ENCODE peak calls at places on chromosomes 4 and X, in five cellular contexts. D, B, C, J and E are unnamed samples.

GRCh38 chrX:27439771-27440170 is 23.4 kb downstream of the PPP4R3C start:
- ATAC-seq in D (no peak), B (no peak), C (no peak), J (no peak), E (no peak)

GRCh38 chr4:22179124-22179874 is 230.7 kb upstream of the KCNIP4 start:
- ATAC-seq in D (no peak), C (no peak), J (no peak), B (no peak), E (no peak)

GRCh38 chrX:120660638-120661037 is 30.8 kb upstream of the C1GALT1C1 start:
- ATAC-seq in D (no peak), B (no peak), C (no peak), J (no peak), E (no peak)

GRCh38 chr4:11079171-11079570 is 349.5 kb downstream of the HS3ST1 start:
- ATAC-seq in D (no peak), C (no peak), J (no peak), B (no peak), E (peak; percentile 62)

GRCh38 chr4:103802766-103803165 is 83.0 kb upstream of the TACR3 start:
- ATAC-seq in C (no peak), B (peak; percentile 37), J (no peak), D (no peak), E (no peak)

GRCh38 chrX:41001327-41001726 is 83.9 kb upstream of the USP9X start:
- ATAC-seq in D (peak; percentile 92), J (no peak), B (no peak), C (peak; percentile 49), E (no peak)

GRCh38 chr4:154911608-154912098 is 130.6 kb downstream of the RBM46 start:
- ATAC-seq in C (peak; percentile 59), J (no peak), D (no peak), B (no peak), E (no peak)

GRCh38 chrX:15142084-15142715 is 127.7 kb downstream of the ASB9 start:
- ATAC-seq in J (no peak), B (peak; percentile 80), D (peak; percentile 37), C (no peak), E (no peak)

GRCh38 chr4:105627620-105628019 is 75.2 kb downstream of the ARHGEF38 start:
- ATAC-seq in C (no peak), B (no peak), J (no peak), D (no peak), E (no peak)

GRCh38 chrX:49129427-49129826 is 5.9 kb upstream of the GPKOW start:
- ATAC-seq in D (no peak), J (no peak), C (no peak), B (no peak), E (no peak)

GRCh38 chr4:41455215-41455614 is 82.7 kb upstream of the LIMCH1 start:
- ATAC-seq in C (no peak), D (no peak), J (no peak), B (no peak), E (no peak)

GRCh38 chr4:90174622-90175023 is 47.4 kb downstream of the CCSER1 start:
- ATAC-seq in J (no peak), D (no peak), C (peak; percentile 88), B (no peak), E (no peak)

GRCh38 chr4:167614866-167615265 is 380.6 kb upstream of the SPOCK3 start:
- ATAC-seq in D (no peak), B (no peak), J (no peak), C (no peak), E (no peak)

GRCh38 chr4:1309261-1310010 is 19.7 kb downstream of the MAEA start:
- ATAC-seq in J (peak; percentile 99), B (peak; percentile 99), C (peak; percentile 96), D (peak; percentile 95), E (peak; percentile 98)

GRCh38 chrX:3697701-3698279 is 15.7 kb downstream of the PRKX start:
- ATAC-seq in D (no peak), J (peak; percentile 62), C (no peak), B (no peak), E (peak; percentile 68)

GRCh38 chrX:66200050-66200664 is 36.1 kb downstream of the HEPH start:
- ATAC-seq in B (peak; percentile 89), J (peak; percentile 63), D (no peak), C (peak; percentile 34), E (no peak)

GRCh38 chr4:119209077-119209476 is 3.4 kb upstream of the USP53 start:
- ATAC-seq in D (no peak), B (no peak), J (no peak), C (no peak), E (no peak)

GRCh38 chr4:75490155-75490554 is 24.0 kb downstream of the RCHY1 start:
- ATAC-seq in D (peak; percentile 41), B (no peak), C (no peak), J (peak; percentile 60), E (no peak)

GRCh38 chr4:139317635-139318034 is 15.4 kb upstream of the NDUFC1 start:
- ATAC-seq in C (no peak), D (no peak), B (no peak), J (no peak), E (no peak)

GRCh38 chrX:97102938-97103337 is 219.2 kb downstream of the RPA4 start:
- ATAC-seq in J (no peak), B (peak; percentile 49), D (no peak), C (no peak), E (no peak)

GRCh38 chr4:182788197-182788596 is 129.0 kb downstream of the DCTD start:
- ATAC-seq in D (no peak), C (no peak), J (no peak), B (no peak), E (no peak)

GRCh38 chr4:187118731-187119130 is 395.1 kb upstream of the FAT1 start:
- ATAC-seq in B (no peak), C (no peak), D (no peak), J (no peak), E (no peak)

GRCh38 chr4:52961666-52962412 is 99.7 kb downstream of the RASL11B start:
- ATAC-seq in B (no peak), J (no peak), D (no peak), C (no peak), E (no peak)

GRCh38 chr4:148235809-148236208 is 206.4 kb downstream of the NR3C2 start:
- ATAC-seq in C (no peak), D (no peak), B (no peak), J (no peak), E (no peak)

GRCh38 chr4:52657317-52657629 is 1.8 kb downstream of the USP46 start:
- ATAC-seq in D (no peak), B (no peak), C (no peak), J (no peak), E (no peak)

DNA sequence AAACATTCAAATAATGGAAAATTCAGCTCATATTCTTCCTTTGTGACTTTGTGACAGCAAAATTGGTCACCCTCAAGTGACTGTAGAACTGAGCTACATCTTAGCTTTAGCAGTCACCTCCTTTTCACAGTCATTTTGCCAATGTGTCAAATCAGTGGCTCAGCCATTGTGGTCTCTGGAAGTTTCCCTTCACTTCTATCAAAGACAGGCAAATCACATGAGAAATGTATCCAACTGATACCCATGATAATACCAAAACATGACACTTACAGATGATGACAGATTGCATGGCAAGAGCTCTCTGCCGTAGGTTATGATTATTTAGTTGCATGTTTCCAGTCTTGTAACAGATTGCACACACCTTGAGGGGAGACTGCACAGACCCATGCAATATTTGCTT is 549.8 kb upstream of the MAGEB2 start:
- ATAC-seq in J (no peak), B (no peak), C (no peak), D (no peak), E (no peak)
- TF ChIP-seq EP300 in J (no peak), B (no peak), C (no peak), D (no peak), E (no peak)

GRCh38 chrX:129606918-129607317 is 47.8 kb downstream of the APLN start:
- ATAC-seq in C (no peak), D (peak; percentile 44), B (peak; percentile 67), J (peak; percentile 62), E (peak; percentile 46)

GRCh38 chrX:129612396-129612795 is 42.4 kb downstream of the APLN start:
- ATAC-seq in B (no peak), D (no peak), J (no peak), C (no peak), E (no peak)

GRCh38 chrX:129613596-129613995 is 41.2 kb downstream of the APLN start:
- ATAC-seq in C (no peak), D (no peak), J (no peak), B (peak; percentile 51), E (no peak)

DNA sequence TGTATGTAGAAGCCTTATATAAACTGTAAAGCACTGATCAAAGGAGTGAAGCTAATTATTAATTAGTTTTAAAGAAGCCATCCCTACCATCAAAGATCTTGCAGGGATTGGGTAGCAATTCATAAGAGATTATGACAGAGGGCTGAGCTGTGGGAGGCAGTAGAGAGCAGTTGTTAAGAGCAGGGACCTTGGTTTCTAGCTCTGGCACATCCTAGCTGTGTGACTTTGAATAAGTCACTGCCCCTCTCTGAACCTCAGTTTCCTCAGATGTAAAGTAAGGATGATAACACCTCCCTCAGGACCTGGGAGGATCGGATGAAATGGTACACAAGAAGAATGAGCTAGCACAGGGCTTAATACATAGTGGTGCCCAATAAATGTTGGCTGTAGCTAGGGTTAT is 45.4 kb downstream of the APLN start:
- ATAC-seq in C (no peak), B (no peak), D (no peak), J (peak; percentile 43), E (no peak)
- TF ChIP-seq CTCF in C (no peak), B (no peak), D (peak; percentile 10), J (peak; percentile 32), E (no peak)

GRCh38 chr4:117678861-117679260 is 355.4 kb upstream of the NDST3 start:
- ATAC-seq in J (no peak), D (no peak), B (no peak), C (no peak), E (no peak)
- H3K36me3 ChIP-seq in J (no peaks in the 10 kb centered on the region), D (no peaks in the 10 kb centered on the region), B (no peaks in the 10 kb centered on the region), C (no peaks in the 10 kb centered on the region), E (no peaks in the 10 kb centered on the region)

GRCh38 chr4:128525387-128525786 is 237.8 kb upstream of the PGRMC2 start:
- ATAC-seq in J (peak; percentile 25), B (peak; percentile 58), C (no peak), D (no peak), E (no peak)

GRCh38 chr4:128525939-128526630 is 238.5 kb upstream of the PGRMC2 start:
- ATAC-seq in C (no peak), J (no peak), D (no peak), B (no peak), E (no peak)

GRCh38 chr4:128528177-128528576 is 240.6 kb upstream of the PGRMC2 start:
- ATAC-seq in B (no peak), C (no peak), D (no peak), J (no peak), E (no peak)

GRCh38 chr4:128527356-128527755 is 239.7 kb upstream of the PGRMC2 start:
- ATAC-seq in J (no peak), B (no peak), D (no peak), C (no peak), E (no peak)

DNA sequence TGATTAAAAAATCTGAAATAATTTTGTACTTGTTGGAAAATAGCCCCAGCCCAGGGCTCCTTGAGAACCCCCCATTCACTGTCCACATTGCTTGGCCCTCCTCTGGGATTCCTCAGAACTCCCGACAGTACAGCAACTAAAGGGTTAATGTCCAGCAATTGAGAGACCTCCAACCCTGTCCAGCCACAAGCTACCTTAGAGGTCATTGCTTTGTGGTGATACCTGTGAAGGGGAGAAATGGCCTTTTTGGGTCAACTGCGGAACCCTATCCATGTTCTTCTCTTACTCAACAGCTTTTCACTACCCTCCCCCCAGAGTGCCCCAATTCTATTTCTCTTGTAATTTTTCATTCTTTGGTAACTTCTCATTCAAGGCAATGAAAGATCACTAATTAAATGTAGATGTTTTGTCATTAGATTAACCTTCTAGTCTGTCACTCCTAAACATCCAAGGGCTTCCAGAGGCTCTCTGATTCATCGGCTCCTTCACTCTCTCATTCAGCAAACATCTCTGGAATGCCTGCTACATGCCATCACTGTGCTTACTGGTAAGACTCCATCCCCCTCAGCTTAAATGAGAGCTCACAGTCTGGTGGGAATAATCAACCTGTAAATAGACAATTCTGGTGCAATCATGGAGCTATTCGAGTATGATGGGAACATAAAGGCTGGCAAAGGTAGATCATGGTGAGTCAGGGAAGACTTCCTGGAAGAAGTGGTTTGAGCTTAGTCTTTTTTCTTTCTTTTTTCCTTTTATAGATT is 241.4 kb upstream of the PGRMC2 start:
- ATAC-seq in C (peak; percentile 90), D (peak; percentile 46), B (no peak), J (no peak), E (peak; percentile 98)
- TF ChIP-seq EP300 in C (peak; percentile 15), D (no peak), B (no peak), J (no peak), E (no peak)